ENCODE peak calls at places on chromosomes 16 and 17, in nine cellular contexts. U, I, K, Q, A, Y, F, S and E are unnamed samples.

GRCh38 chr17:49209061-49209571 is 1.3 kb downstream of the GNGT2 start:
- DNase-seq in U (no peak), I (no peak), K (no peak), Q (peak), A (no peak), Y (no peak), F (no peak), S (no peak), E (no peak)

GRCh38 chr16:80804451-80805383 is at the start of gene CDYL2:
- DNase-seq in U (peak), I (no peak), K (no peak), Q (peak), A (no peak), Y (peak), F (no peak), S (no peak), E (peak)

GRCh38 chr17:17877548-17878358 is 41.0 kb upstream of the SREBF1 start:
- DNase-seq in U (peak), I (peak), K (peak), Q (peak), A (no peak), Y (peak), F (no peak), S (no peak), E (peak)

GRCh38 chr16:2428051-2428786 is 1.0 kb upstream of the CCNF start:
- DNase-seq in U (peak), I (no peak), K (peak), Q (peak), A (no peak), Y (peak), F (no peak), S (no peak), E (peak)

GRCh38 chr17:2303278-2304188 is at the start of the genes SMG6 and SRR:
- DNase-seq in U (peak), I (peak), K (peak), Q (peak), A (peak), Y (peak), F (peak), S (no peak), E (peak)

GRCh38 chr16:69393898-69394849 is 8.4 kb upstream of the TERF2 start:
- DNase-seq in U (no peak), I (peak), K (no peak), Q (no peak), A (no peak), Y (no peak), F (no peak), S (no peak), E (no peak)

GRCh38 chr17:13537211-13537610 is 64.5 kb downstream of the HS3ST3A1 start:
- DNase-seq in U (no peak), I (no peak), K (no peak), Q (no peak), A (no peak), Y (no peak), F (no peak), S (no peak), E (no peak)

GRCh38 chr16:56343661-56344517 is 81.5 kb downstream of the AMFR start:
- DNase-seq in U (no peak), I (no peak), K (no peak), Q (no peak), A (no peak), Y (no peak), F (no peak), S (no peak), E (no peak)

GRCh38 chr16:74291577-74292208 is 4.9 kb upstream of the PSMD7 start:
- DNase-seq in U (no peak), I (no peak), K (no peak), Q (no peak), A (no peak), Y (no peak), F (no peak), S (no peak), E (no peak)

GRCh38 chr16:2770057-2770780 is 6.9 kb downstream of the ELOB start:
- DNase-seq in U (no peak), I (no peak), K (no peak), Q (no peak), A (no peak), Y (no peak), F (no peak), S (no peak), E (no peak)

GRCh38 chr16:61791465-61791864 is 244.8 kb downstream of the CDH8 start:
- DNase-seq in U (no peak), I (no peak), K (no peak), Q (no peak), A (no peak), Y (no peak), F (no peak), S (no peak), E (no peak)

DNA sequence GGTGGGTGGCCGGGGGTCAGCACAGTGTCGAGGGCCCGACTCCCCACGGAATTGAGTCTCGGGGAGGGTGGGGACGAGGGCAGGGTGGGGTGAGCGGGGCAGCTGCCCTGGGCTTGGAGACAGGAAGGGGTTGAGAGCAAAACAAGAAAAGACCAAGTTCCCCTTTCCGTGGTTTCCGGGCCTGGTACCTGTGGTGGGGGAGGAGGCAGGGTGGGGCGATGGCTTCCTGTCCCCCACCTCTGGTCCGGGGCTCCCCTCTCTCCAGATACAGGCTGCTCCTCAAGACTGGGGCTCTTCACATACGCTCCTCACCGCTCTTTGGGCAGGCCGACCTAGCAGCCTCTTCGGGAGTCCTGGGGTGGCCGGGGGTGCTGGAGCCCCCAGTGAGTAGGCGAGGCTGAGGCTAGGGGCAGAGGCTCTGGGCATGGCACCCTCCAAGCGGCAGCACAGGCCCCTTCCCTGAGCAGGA is 593 bp downstream of the CORO1A start:
- DNase-seq in U (peak), I (no peak), K (peak), Q (peak), A (peak), Y (no peak), F (no peak), S (no peak), E (peak)
- TF ChIP-seq POLR2AphosphoS5 in U (no peak), I (no peak), K (no peak), Q (no peak), A (peak), Y (no peak), F (no peak), S (no peak), E (no peak)

DNA sequence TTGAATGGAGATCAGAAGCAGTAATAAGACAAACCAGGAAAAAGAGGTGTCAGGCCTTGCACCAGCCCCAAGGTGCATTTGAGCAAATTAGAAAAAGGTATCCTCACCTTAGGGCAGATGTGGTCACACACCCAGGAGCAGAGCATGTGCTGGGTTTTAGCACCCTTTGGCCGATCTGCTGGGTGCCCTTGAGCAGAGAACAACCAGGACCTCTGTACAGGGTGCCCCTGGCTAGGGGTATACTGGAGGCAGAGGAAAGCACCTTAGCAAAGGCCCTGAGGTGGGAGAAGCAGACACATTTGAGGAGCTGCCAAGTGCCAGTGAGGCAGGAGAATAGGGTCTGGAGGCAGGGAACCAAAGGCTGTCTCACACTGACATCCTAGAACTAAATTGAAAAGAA is 67.0 kb downstream of the IQCK start:
- DNase-seq in U (no peak), I (no peak), K (no peak), Q (no peak), A (no peak), Y (no peak), F (no peak), S (no peak), E (no peak)
- H3K27ac ChIP-seq in U (no peak), I (peak), K (no peak), Q (no peak), A (no peak), Y (peak), F (no peak), S (no peak), E (no peak)

DNA sequence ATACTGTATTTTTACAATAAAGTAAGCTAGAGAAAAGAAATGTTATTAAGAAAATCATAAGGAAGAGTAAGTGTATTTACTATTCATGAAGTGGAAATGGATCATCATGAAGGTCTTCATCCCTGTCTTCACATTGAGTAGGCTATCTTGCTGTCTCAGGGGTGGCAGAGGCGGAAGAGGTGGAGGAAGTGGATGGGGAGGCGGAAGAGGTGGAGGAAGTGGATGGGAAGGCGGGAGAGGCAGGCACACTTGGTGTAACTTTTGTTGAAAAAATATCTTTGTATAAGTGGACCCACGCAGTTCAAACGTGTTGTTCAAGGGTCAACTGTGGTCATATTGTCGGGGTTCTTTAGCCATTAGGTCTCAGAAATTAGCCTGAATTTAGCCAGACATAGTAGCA is 50.2 kb downstream of the PIGL start:
- DNase-seq in U (no peak), I (no peak), K (no peak), Q (no peak), A (no peak), Y (no peak), F (no peak), S (no peak), E (no peak)
- H3K4me3 ChIP-seq in U (no peak), I (no peak), K (no peak), Q (no peak), A (no peak), Y (no peak), F (no peak), S (no peak), E (no peak)

GRCh38 chr16:23509763-23510153 is 536 bp downstream of the GGA2 start:
- DNase-seq in U (no peak), I (no peak), K (no peak), Q (no peak), A (no peak), Y (no peak), F (no peak), S (no peak), E (no peak)

GRCh38 chr16:23506606-23506994 is 3.7 kb downstream of the GGA2 start:
- DNase-seq in U (no peak), I (no peak), K (no peak), Q (no peak), A (no peak), Y (no peak), F (no peak), S (no peak), E (no peak)

GRCh38 chr16:23509441-23509754 is 896 bp downstream of the GGA2 start:
- DNase-seq in U (no peak), I (no peak), K (no peak), Q (no peak), A (no peak), Y (no peak), F (no peak), S (no peak), E (no peak)

GRCh38 chr16:23510154-23510914 is at the start of gene GGA2:
- DNase-seq in U (peak), I (peak), K (peak), Q (peak), A (no peak), Y (peak), F (peak), S (peak), E (peak)

DNA sequence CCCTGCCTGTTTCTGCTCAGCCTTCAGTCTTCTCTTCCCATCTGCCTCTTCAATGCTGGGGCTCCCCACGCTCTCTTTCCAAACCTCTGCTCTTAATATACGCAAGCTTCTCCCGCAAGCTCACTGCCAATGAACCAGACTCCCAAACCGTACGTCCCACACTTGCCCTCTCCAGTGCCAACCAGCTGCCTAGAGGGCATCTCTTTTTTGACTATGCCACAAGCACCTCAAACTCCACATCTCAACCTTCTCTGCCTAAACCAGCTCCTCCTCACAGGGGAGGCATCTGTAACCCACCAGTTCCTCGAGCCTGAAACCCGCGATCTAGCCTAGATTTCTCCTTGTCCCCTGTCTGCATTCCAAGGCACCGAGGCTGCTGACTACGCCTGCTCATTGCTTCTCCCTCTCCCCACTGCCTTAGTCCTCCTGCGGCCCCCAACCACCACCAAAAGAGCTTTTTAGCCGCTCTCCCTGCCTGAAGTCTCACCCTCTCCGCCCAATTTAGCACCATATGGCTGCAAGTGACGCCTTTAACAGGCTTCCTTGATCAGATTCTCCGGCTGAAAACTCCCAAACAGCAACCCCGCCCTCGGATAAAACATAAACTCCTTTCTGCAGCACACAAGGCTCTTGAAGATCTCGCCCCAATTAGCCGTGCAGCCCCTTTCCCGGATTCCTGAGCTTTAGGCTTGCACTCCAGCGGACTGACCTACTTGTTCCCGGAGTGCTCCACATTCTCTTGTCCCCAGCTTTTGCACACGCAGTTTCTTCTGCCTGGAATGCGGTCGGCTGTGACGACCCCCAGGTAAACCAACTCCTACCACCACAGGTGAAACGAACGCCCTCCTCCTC is 1.5 kb downstream of the GGA2 start:
- DNase-seq in U (no peak), I (no peak), K (no peak), Q (no peak), A (no peak), Y (no peak), F (no peak), S (no peak), E (peak)
- TF ChIP-seq POLR2AphosphoS5 in U (no peak), I (no peak), K (no peak), Q (no peak), A (no peak), Y (peak), F (no peak), S (no peak), E (no peak)

GRCh38 chr17:66734544-66734943 is 100.4 kb upstream of the CACNG5 start:
- DNase-seq in U (no peak), I (no peak), K (peak), Q (no peak), A (no peak), Y (no peak), F (no peak), S (no peak), E (no peak)

GRCh38 chr17:66733759-66734158 is 101.2 kb upstream of the CACNG5 start:
- DNase-seq in U (no peak), I (no peak), K (no peak), Q (no peak), A (no peak), Y (no peak), F (no peak), S (no peak), E (no peak)

GRCh38 chr17:66726846-66727245 is 108.1 kb upstream of the CACNG5 start:
- DNase-seq in U (no peak), I (no peak), K (peak), Q (no peak), A (no peak), Y (no peak), F (no peak), S (no peak), E (no peak)

GRCh38 chr17:66727634-66728570 is 107.0 kb upstream of the CACNG5 start:
- DNase-seq in U (peak), I (peak), K (peak), Q (peak), A (no peak), Y (peak), F (no peak), S (peak), E (peak)

GRCh38 chr17:66730497-66730923 is 104.4 kb upstream of the CACNG5 start:
- DNase-seq in U (no peak), I (no peak), K (no peak), Q (no peak), A (no peak), Y (peak), F (no peak), S (no peak), E (no peak)
- H3K27ac ChIP-seq in U (no peak), I (no peak), K (no peak), Q (no peak), A (no peak), Y (no peak), F (no peak), S (no peak), E (no peak)

DNA sequence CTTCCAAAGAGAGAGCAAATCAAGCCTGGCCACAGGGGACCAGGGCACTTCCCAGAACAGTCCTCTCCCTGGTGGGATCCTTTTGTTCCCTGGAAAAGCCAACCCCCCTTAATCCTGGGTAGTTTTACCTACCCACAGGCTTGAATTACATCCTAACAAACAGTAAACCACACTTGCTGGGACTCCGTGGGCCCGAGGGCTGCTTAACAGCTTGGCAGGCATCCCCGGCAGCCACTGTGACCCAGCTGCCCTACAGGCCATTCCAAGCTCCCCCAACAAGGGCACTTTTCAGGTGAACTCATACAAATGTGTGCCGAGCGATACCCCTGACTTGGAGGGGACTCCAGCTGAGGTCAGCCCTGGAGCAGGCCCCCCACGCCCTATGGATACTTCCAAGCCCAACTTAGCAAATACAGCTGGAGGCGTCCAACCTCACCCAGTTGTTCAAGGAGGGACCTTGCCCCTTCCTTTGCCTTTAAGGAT is 26.4 kb downstream of the ADCY9 start:
- DNase-seq in U (no peak), I (no peak), K (no peak), Q (no peak), A (no peak), Y (no peak), F (no peak), S (no peak), E (peak)
- H3K4me3 ChIP-seq in U (no peak), I (no peak), K (no peak), Q (no peak), A (no peak), Y (no peak), F (peak), S (no peak), E (peak)